ENCODE peak calls at places on chromosome 1, in ten cellular contexts. Y is aorta, T is A673, U is GM23338, L is heart right ventricle, O is psoas muscle, A is Peyer's patch, E is OCI-LY7, R is left ventricle myocardium inferior, J is thyroid gland. M is an unnamed sample.

GRCh38 chr1:7379445-7379971 is 391.6 kb upstream of the VAMP3 start:
- DNase-seq in U (peak; percentile 85), T (peak; percentile 71), J (peak; percentile 49), O (no peak), R (peak; percentile 1), Y (peak; percentile 31), L (peak; percentile 4), E (no peak), A (no peak), M (peak; percentile 73)

GRCh38 chr1:203590559-203590958 is 36.1 kb upstream of the ATP2B4 start:
- DNase-seq in J (no peak), T (no peak), O (no peak), E (no peak), L (no peak), U (no peak), A (no peak), Y (no peak), R (no peak), M (no peak)

GRCh38 chr1:201501144-201501543 is 5.8 kb downstream of the CSRP1 start:
- DNase-seq in U (no peak), T (no peak), R (no peak), O (no peak), A (no peak), L (no peak), Y (no peak), E (no peak), J (no peak), M (no peak)

GRCh38 chr1:192153276-192153675 is 5.0 kb upstream of the RGS18 start:
- DNase-seq in O (no peak), T (no peak), Y (no peak), U (no peak), A (no peak), E (no peak), R (no peak), L (no peak), J (no peak), M (no peak)

GRCh38 chr1:234600418-234601216 is 9.4 kb downstream of the IRF2BP2 start:
- DNase-seq in E (peak; percentile 48), U (no peak), T (peak; percentile 25), L (peak; percentile 51), A (no peak), Y (peak; percentile 68), J (peak; percentile 67), O (no peak), R (peak; percentile 59), M (no peak)

GRCh38 chr1:229133151-229133550 is 137.8 kb upstream of the RAB4A start:
- DNase-seq in U (no peak), E (no peak), Y (no peak), J (no peak), T (no peak), R (no peak), L (no peak), O (no peak), A (no peak), M (no peak)

GRCh38 chr1:180981596-180982387 is 40.9 kb downstream of the STX6 start:
- DNase-seq in E (no peak), A (no peak), R (no peak), O (no peak), J (peak; percentile 69), T (peak; percentile 47), Y (no peak), L (no peak), U (peak; percentile 49), M (peak; percentile 59)

GRCh38 chr1:90135306-90135705 is 140.4 kb downstream of the ZNF326 start:
- DNase-seq in U (no peak), J (no peak), T (peak; percentile 42), E (no peak), A (no peak), O (no peak), L (no peak), Y (no peak), R (no peak), M (no peak)

GRCh38 chr1:182698977-182699672 is 14.7 kb upstream of the RGS8 start:
- DNase-seq in T (no peak), J (no peak), R (peak; percentile 35), L (no peak), A (no peak), U (no peak), Y (peak; percentile 66), O (peak; percentile 80), E (no peak), M (no peak)

GRCh38 chr1:180228648-180229482 is 1.2 kb upstream of the LHX4 start:
- DNase-seq in T (no peak), U (peak; percentile 55), J (no peak), Y (no peak), R (no peak), A (peak; percentile 43), L (no peak), E (no peak), O (no peak), M (peak; percentile 79)

GRCh38 chr1:42939216-42939615 is 19.5 kb downstream of the SLC2A1 start:
- DNase-seq in A (peak; percentile 54), J (peak; percentile 87), O (peak; percentile 16), Y (peak; percentile 13), L (no peak), R (no peak), U (no peak), T (no peak), E (no peak), M (peak; percentile 41)

GRCh38 chr1:210223174-210223904 is 9.3 kb upstream of the SERTAD4 start:
- DNase-seq in Y (no peak), A (no peak), L (no peak), T (no peak), J (no peak), R (no peak), E (no peak), U (no peak), O (no peak), M (no peak)

GRCh38 chr1:4220362-4220761 is 320.3 kb upstream of the C1orf174 start:
- DNase-seq in T (no peak), Y (no peak), E (no peak), J (no peak), R (no peak), O (no peak), A (no peak), U (no peak), L (no peak), M (no peak)

GRCh38 chr1:40380817-40381216 is 7.3 kb downstream of the SMAP2 start:
- DNase-seq in O (no peak), E (no peak), R (no peak), T (no peak), J (no peak), A (no peak), Y (no peak), L (no peak), U (no peak), M (no peak)
- H3K4me1 ChIP-seq in O (peaks cover 29% of the 10 kb centered on the region), E (peaks cover 98% of the 10 kb centered on the region), R (peaks cover 44% of the 10 kb centered on the region), T (peaks cover 80% of the 10 kb centered on the region), J (peaks cover 49% of the 10 kb centered on the region), A (no peaks in the 10 kb centered on the region), Y (peaks cover 1% of the 10 kb centered on the region), L (peaks cover 15% of the 10 kb centered on the region), U (no peaks in the 10 kb centered on the region), M (peaks cover 13% of the 10 kb centered on the region)

GRCh38 chr1:31712041-31712440 is 8.2 kb upstream of the COL16A1 start:
- DNase-seq in T (no peak), L (no peak), U (no peak), E (no peak), R (no peak), O (no peak), Y (no peak), A (no peak), J (no peak), M (no peak)

GRCh38 chr1:31715097-31715872 is 11.5 kb upstream of the COL16A1 start:
- DNase-seq in U (peak; percentile 97), Y (peak; percentile 97), T (peak; percentile 77), A (peak; percentile 95), J (peak; percentile 95), E (peak; percentile 10), O (peak; percentile 98), L (peak; percentile 96), R (peak; percentile 95), M (peak; percentile 100)

GRCh38 chr1:31714442-31715096 is 10.8 kb upstream of the COL16A1 start:
- DNase-seq in Y (peak; percentile 94), U (peak; percentile 83), J (peak; percentile 90), A (peak; percentile 72), O (peak; percentile 93), L (peak; percentile 76), E (peak; percentile 63), T (peak; percentile 73), R (peak; percentile 69), M (peak; percentile 92)

GRCh38 chr1:31715873-31716220 is 12.0 kb upstream of the COL16A1 start:
- DNase-seq in E (no peak), T (no peak), Y (no peak), R (no peak), U (no peak), L (no peak), J (no peak), O (no peak), A (no peak), M (no peak)

GRCh38 chr1:31712625-31713024 is 8.8 kb upstream of the COL16A1 start:
- DNase-seq in J (peak; percentile 89), R (peak; percentile 50), E (no peak), O (no peak), A (no peak), L (peak; percentile 35), Y (peak; percentile 85), U (no peak), T (no peak), M (peak; percentile 59)
- H3K27ac ChIP-seq in J (peak overlapping the region; percentile 94), R (peak overlapping the region; percentile 99), E (no peak overlapping the region), O (peak overlapping the region; percentile 91), A (no peak overlapping the region), L (no peak overlapping the region), Y (no peak overlapping the region), U (no peak overlapping the region), T (no peak overlapping the region), M (no peak overlapping the region)

GRCh38 chr1:41497631-41498030 is 13.1 kb upstream of the EDN2 start:
- DNase-seq in J (no peak), L (no peak), T (no peak), E (no peak), Y (no peak), A (no peak), R (no peak), O (peak; percentile 43), U (no peak), M (no peak)

GRCh38 chr1:41497056-41497440 is 12.6 kb upstream of the EDN2 start:
- DNase-seq in U (no peak), L (no peak), O (peak; percentile 66), Y (no peak), E (no peak), T (no peak), A (no peak), J (peak; percentile 61), R (peak; percentile 32), M (no peak)

GRCh38 chr1:41498809-41499208 is 14.3 kb upstream of the EDN2 start:
- DNase-seq in E (no peak), Y (peak; percentile 76), U (peak; percentile 30), L (peak; percentile 74), T (no peak), J (no peak), R (peak; percentile 80), O (peak; percentile 93), A (peak; percentile 89), M (peak; percentile 58)

GRCh38 chr1:41499591-41499990 is 15.1 kb upstream of the EDN2 start:
- DNase-seq in A (no peak), L (no peak), Y (no peak), T (no peak), R (no peak), J (no peak), E (no peak), U (no peak), O (no peak), M (peak; percentile 54)

GRCh38 chr1:41498391-41498790 is 13.9 kb upstream of the EDN2 start:
- DNase-seq in T (no peak), R (no peak), J (no peak), L (no peak), U (no peak), A (no peak), Y (no peak), E (no peak), O (no peak), M (peak; percentile 61)
- H3K4me1 ChIP-seq in T (peaks cover 16% of the 10 kb centered on the region), R (peaks cover 81% of the 10 kb centered on the region), J (peaks cover 82% of the 10 kb centered on the region), L (peaks cover 44% of the 10 kb centered on the region), U (peaks cover 12% of the 10 kb centered on the region), A (peaks cover 20% of the 10 kb centered on the region), Y (peaks cover 5% of the 10 kb centered on the region), E (no peaks in the 10 kb centered on the region), O (peaks cover 61% of the 10 kb centered on the region), M (peaks cover 15% of the 10 kb centered on the region)

GRCh38 chr1:156266051-156266450 is 16.6 kb downstream of the SMG5 start:
- DNase-seq in O (no peak), Y (no peak), J (no peak), E (no peak), T (no peak), R (no peak), U (no peak), A (no peak), L (no peak), M (no peak)
- H3K27ac ChIP-seq in O (no peak overlapping the region), Y (no peak overlapping the region), J (no peak overlapping the region), E (no peak overlapping the region), T (no peak overlapping the region), R (no peak overlapping the region), U (no peak overlapping the region), A (no peak overlapping the region), L (no peak overlapping the region), M (no peak overlapping the region)

M was measured in endodermal cell.